ENCODE peak calls at places on chromosomes 11 and 22, in six cellular contexts. One of them, this sample, is unnamed.

GRCh38 chr11:8717876-8718753 is 35.5 kb downstream of the RPL27A start:
- DNase-seq in neural progenitor cell: no peak
- DNase-seq in tibial artery: peak; percentile 86
- DNase-seq in DND-41: no peak
- DNase-seq in colonic mucosa: no peak
- DNase-seq in Panc1: no peak
- DNase-seq in this sample: no peak

GRCh38 chr11:118230088-118230487 is 5.3 kb upstream of the JAML start:
- DNase-seq in neural progenitor cell: no peak
- DNase-seq in Panc1: no peak
- DNase-seq in colonic mucosa: no peak
- DNase-seq in DND-41: no peak
- DNase-seq in tibial artery: no peak
- DNase-seq in this sample: peak; percentile 22

GRCh38 chr11:22554221-22554620 is 71.4 kb downstream of the FANCF start:
- DNase-seq in DND-41: no peak
- DNase-seq in Panc1: no peak
- DNase-seq in tibial artery: no peak
- DNase-seq in neural progenitor cell: no peak
- DNase-seq in colonic mucosa: no peak
- DNase-seq in this sample: no peak

GRCh38 chr22:35785181-35785923 is 67.7 kb downstream of the APOL5 start:
- DNase-seq in neural progenitor cell: no peak
- DNase-seq in Panc1: no peak
- DNase-seq in colonic mucosa: no peak
- DNase-seq in tibial artery: no peak
- DNase-seq in DND-41: no peak
- DNase-seq in this sample: no peak

GRCh38 chr11:89184021-89184420 is 6.3 kb downstream of the TYR start:
- DNase-seq in colonic mucosa: no peak
- DNase-seq in DND-41: no peak
- DNase-seq in neural progenitor cell: no peak
- DNase-seq in tibial artery: no peak
- DNase-seq in Panc1: no peak
- DNase-seq in this sample: no peak

GRCh38 chr11:47545298-47545697 is 7.6 kb downstream of the CELF1 start:
- DNase-seq in colonic mucosa: no peak
- DNase-seq in Panc1: no peak
- DNase-seq in neural progenitor cell: no peak
- DNase-seq in tibial artery: no peak
- DNase-seq in DND-41: no peak
- DNase-seq in this sample: no peak

GRCh38 chr11:134228625-134229024 is 4.2 kb downstream of the VPS26B start:
- DNase-seq in Panc1: no peak
- DNase-seq in neural progenitor cell: no peak
- DNase-seq in DND-41: peak; percentile 50
- DNase-seq in tibial artery: no peak
- DNase-seq in colonic mucosa: no peak
- DNase-seq in this sample: no peak

GRCh38 chr11:70471254-70471653 is 72.9 kb downstream of the CTTN start:
- DNase-seq in tibial artery: no peak
- DNase-seq in colonic mucosa: no peak
- DNase-seq in neural progenitor cell: peak; percentile 78
- DNase-seq in DND-41: peak; percentile 11
- DNase-seq in Panc1: no peak
- DNase-seq in this sample: no peak

GRCh38 chr22:46587492-46588278 is 32.5 kb upstream of the GRAMD4 start:
- DNase-seq in colonic mucosa: peak; percentile 82
- DNase-seq in neural progenitor cell: no peak
- DNase-seq in Panc1: no peak
- DNase-seq in tibial artery: peak; percentile 75
- DNase-seq in DND-41: no peak
- DNase-seq in this sample: no peak

GRCh38 chr22:29202231-29203192 is 3.2 kb upstream of the EMID1 start:
- DNase-seq in DND-41: peak; percentile 96
- DNase-seq in tibial artery: no peak
- DNase-seq in colonic mucosa: peak; percentile 58
- DNase-seq in Panc1: no peak
- DNase-seq in neural progenitor cell: peak; percentile 65
- DNase-seq in this sample: peak; percentile 17

GRCh38 chr22:36028646-36029405 is at the start of gene RBFOX2:
- DNase-seq in colonic mucosa: peak; percentile 98
- DNase-seq in Panc1: peak; percentile 67
- DNase-seq in neural progenitor cell: peak; percentile 98
- DNase-seq in DND-41: peak; percentile 80
- DNase-seq in tibial artery: peak; percentile 98
- DNase-seq in this sample: peak; percentile 47

GRCh38 chr22:22460635-22461034 is 47.9 kb downstream of the ZNF280B start:
- DNase-seq in Panc1: no peak
- DNase-seq in neural progenitor cell: peak; percentile 17
- DNase-seq in colonic mucosa: no peak
- DNase-seq in tibial artery: no peak
- DNase-seq in DND-41: no peak
- DNase-seq in this sample: no peak

GRCh38 chr11:123405123-123405592 is 24.9 kb upstream of the GRAMD1B start:
- DNase-seq in tibial artery: no peak
- DNase-seq in Panc1: no peak
- DNase-seq in colonic mucosa: no peak
- DNase-seq in DND-41: no peak
- DNase-seq in neural progenitor cell: no peak
- DNase-seq in this sample: no peak

GRCh38 chr22:43637861-43638260 is 174.2 kb downstream of the EFCAB6 start:
- DNase-seq in Panc1: no peak
- DNase-seq in colonic mucosa: no peak
- DNase-seq in neural progenitor cell: no peak
- DNase-seq in DND-41: no peak
- DNase-seq in tibial artery: no peak
- DNase-seq in this sample: no peak

GRCh38 chr22:46956498-46957215 is 194.2 kb downstream of the TBC1D22A start:
- DNase-seq in tibial artery: no peak
- DNase-seq in neural progenitor cell: no peak
- DNase-seq in Panc1: no peak
- DNase-seq in DND-41: no peak
- DNase-seq in colonic mucosa: no peak
- DNase-seq in this sample: no peak

GRCh38 chr11:15826826-15827225 is 529.5 kb downstream of the SOX6 start:
- DNase-seq in neural progenitor cell: peak; percentile 86
- DNase-seq in DND-41: peak; percentile 46
- DNase-seq in tibial artery: no peak
- DNase-seq in Panc1: no peak
- DNase-seq in colonic mucosa: peak; percentile 59
- DNase-seq in this sample: no peak

GRCh38 chr11:2884424-2884815 is 1.2 kb downstream of the CDKN1C start:
- DNase-seq in DND-41: no peak
- DNase-seq in Panc1: no peak
- DNase-seq in neural progenitor cell: peak; percentile 79
- DNase-seq in tibial artery: peak; percentile 82
- DNase-seq in colonic mucosa: no peak
- DNase-seq in this sample: no peak

GRCh38 chr11:122367809-122368231 is 251.8 kb upstream of the BLID start:
- DNase-seq in neural progenitor cell: peak; percentile 8
- DNase-seq in Panc1: no peak
- DNase-seq in tibial artery: no peak
- DNase-seq in DND-41: no peak
- DNase-seq in colonic mucosa: no peak
- DNase-seq in this sample: no peak

GRCh38 chr22:33296941-33297340 is 238.8 kb upstream of the SYN3 start:
- DNase-seq in tibial artery: peak; percentile 23
- DNase-seq in Panc1: no peak
- DNase-seq in DND-41: no peak
- DNase-seq in colonic mucosa: no peak
- DNase-seq in neural progenitor cell: no peak
- DNase-seq in this sample: no peak

GRCh38 chr11:123543796-123544195 is 110.6 kb downstream of the SCN3B start:
- DNase-seq in DND-41: no peak
- DNase-seq in tibial artery: no peak
- DNase-seq in neural progenitor cell: no peak
- DNase-seq in colonic mucosa: no peak
- DNase-seq in Panc1: no peak
- DNase-seq in this sample: no peak

GRCh38 chr11:662689-663274 is 25.7 kb downstream of the DRD4 start:
- DNase-seq in neural progenitor cell: peak; percentile 65
- DNase-seq in Panc1: peak; percentile 33
- DNase-seq in colonic mucosa: peak; percentile 73
- DNase-seq in tibial artery: no peak
- DNase-seq in DND-41: no peak
- DNase-seq in this sample: peak; percentile 17

GRCh38 chr11:10658621-10659338 is 34.8 kb downstream of the IRAG1 start:
- DNase-seq in colonic mucosa: no peak
- DNase-seq in Panc1: no peak
- DNase-seq in neural progenitor cell: no peak
- DNase-seq in tibial artery: no peak
- DNase-seq in DND-41: no peak
- DNase-seq in this sample: no peak
- H3K27ac ChIP-seq in colonic mucosa: peak overlapping the region; percentile 48
- H3K27ac ChIP-seq in Panc1: peak overlapping the region; percentile 74
- H3K27ac ChIP-seq in neural progenitor cell: no peak overlapping the region
- H3K27ac ChIP-seq in tibial artery: peak overlapping the region; percentile 89
- H3K27ac ChIP-seq in DND-41: no peak overlapping the region
- H3K27ac ChIP-seq in this sample: no peak overlapping the region

GRCh38 chr22:48705159-48705916 is 1122.3 kb downstream of the BRD1 start:
- DNase-seq in tibial artery: peak; percentile 41
- DNase-seq in DND-41: no peak
- DNase-seq in Panc1: no peak
- DNase-seq in colonic mucosa: no peak
- DNase-seq in neural progenitor cell: peak; percentile 45
- DNase-seq in this sample: no peak
- H3K9me3 ChIP-seq in tibial artery: no peaks in the 10 kb centered on the region
- H3K9me3 ChIP-seq in DND-41: no peaks in the 10 kb centered on the region
- H3K9me3 ChIP-seq in Panc1: no peaks in the 10 kb centered on the region
- H3K9me3 ChIP-seq in colonic mucosa: no peaks in the 10 kb centered on the region
- H3K9me3 ChIP-seq in neural progenitor cell: no peaks in the 10 kb centered on the region
- H3K9me3 ChIP-seq in this sample: no peaks in the 10 kb centered on the region

GRCh38 chr11:65013692-65014145 is 241 bp upstream of the ARL2 start:
- DNase-seq in DND-41: peak; percentile 94
- DNase-seq in colonic mucosa: peak; percentile 91
- DNase-seq in neural progenitor cell: peak; percentile 98
- DNase-seq in Panc1: no peak
- DNase-seq in tibial artery: peak; percentile 95
- DNase-seq in this sample: peak; percentile 73

GRCh38 chr11:65019824-65020223 is 5.9 kb downstream of the ARL2 start:
- DNase-seq in DND-41: no peak
- DNase-seq in neural progenitor cell: no peak
- DNase-seq in Panc1: no peak
- DNase-seq in tibial artery: no peak
- DNase-seq in colonic mucosa: no peak
- DNase-seq in this sample: no peak

GRCh38 chr11:65017927-65018326 is 4.0 kb downstream of the ARL2 start:
- DNase-seq in colonic mucosa: no peak
- DNase-seq in neural progenitor cell: no peak
- DNase-seq in DND-41: no peak
- DNase-seq in Panc1: no peak
- DNase-seq in tibial artery: no peak
- DNase-seq in this sample: no peak

GRCh38 chr11:65014146-65014960 is at the start of gene ARL2:
- DNase-seq in colonic mucosa: no peak
- DNase-seq in Panc1: no peak
- DNase-seq in neural progenitor cell: no peak
- DNase-seq in tibial artery: no peak
- DNase-seq in DND-41: peak; percentile 39
- DNase-seq in this sample: peak; percentile 10

DNA sequence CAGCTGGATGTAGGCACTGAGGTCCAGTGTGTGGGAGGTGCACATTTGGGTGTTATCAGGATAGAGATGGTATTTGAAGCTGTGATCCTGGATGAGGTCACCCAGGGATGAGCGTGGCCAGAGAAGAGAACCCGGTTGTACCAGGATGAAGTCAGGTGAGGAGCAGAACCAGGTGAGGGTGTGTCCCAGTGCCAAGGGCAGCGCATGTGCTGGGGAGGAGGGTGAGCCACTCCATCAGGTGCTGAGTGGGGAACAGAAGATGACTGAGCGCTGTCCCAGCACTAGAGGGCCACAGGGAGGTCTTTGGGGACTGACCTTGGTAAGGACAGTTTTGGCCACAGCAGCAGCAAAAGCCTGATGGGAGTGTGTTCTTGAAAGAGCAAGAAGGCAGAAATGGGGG is 2.7 kb downstream of the ARL2 start:
- DNase-seq in DND-41: no peak
- DNase-seq in colonic mucosa: no peak
- DNase-seq in tibial artery: no peak
- DNase-seq in Panc1: no peak
- DNase-seq in neural progenitor cell: no peak
- DNase-seq in this sample: no peak
- TF ChIP-seq CTCF in DND-41: no peak
- TF ChIP-seq CTCF in colonic mucosa: no peak
- TF ChIP-seq CTCF in tibial artery: no peak
- TF ChIP-seq CTCF in Panc1: no peak
- TF ChIP-seq CTCF in neural progenitor cell: no peak
- TF ChIP-seq CTCF in this sample: no peak

GRCh38 chr11:110710520-110711381 is 1.5 kb downstream of the ARHGAP20 start:
- DNase-seq in colonic mucosa: peak; percentile 34
- DNase-seq in DND-41: no peak
- DNase-seq in Panc1: no peak
- DNase-seq in neural progenitor cell: peak; percentile 58
- DNase-seq in tibial artery: peak; percentile 73
- DNase-seq in this sample: no peak
- H3K27ac ChIP-seq in colonic mucosa: no peak overlapping the region
- H3K27ac ChIP-seq in DND-41: no peak overlapping the region
- H3K27ac ChIP-seq in Panc1: no peak overlapping the region
- H3K27ac ChIP-seq in neural progenitor cell: no peak overlapping the region
- H3K27ac ChIP-seq in tibial artery: peak overlapping the region; percentile 68
- H3K27ac ChIP-seq in this sample: no peak overlapping the region

GRCh38 chr22:48080304-48081165 is 1318.1 kb downstream of the TBC1D22A start:
- DNase-seq in Panc1: no peak
- DNase-seq in neural progenitor cell: no peak
- DNase-seq in colonic mucosa: no peak
- DNase-seq in DND-41: no peak
- DNase-seq in tibial artery: no peak
- DNase-seq in this sample: no peak
- H3K9me3 ChIP-seq in Panc1: no peaks in the 10 kb centered on the region
- H3K9me3 ChIP-seq in neural progenitor cell: no peaks in the 10 kb centered on the region
- H3K9me3 ChIP-seq in colonic mucosa: no peaks in the 10 kb centered on the region
- H3K9me3 ChIP-seq in DND-41: no peaks in the 10 kb centered on the region
- H3K9me3 ChIP-seq in tibial artery: no peaks in the 10 kb centered on the region
- H3K9me3 ChIP-seq in this sample: no peaks in the 10 kb centered on the region

DNA sequence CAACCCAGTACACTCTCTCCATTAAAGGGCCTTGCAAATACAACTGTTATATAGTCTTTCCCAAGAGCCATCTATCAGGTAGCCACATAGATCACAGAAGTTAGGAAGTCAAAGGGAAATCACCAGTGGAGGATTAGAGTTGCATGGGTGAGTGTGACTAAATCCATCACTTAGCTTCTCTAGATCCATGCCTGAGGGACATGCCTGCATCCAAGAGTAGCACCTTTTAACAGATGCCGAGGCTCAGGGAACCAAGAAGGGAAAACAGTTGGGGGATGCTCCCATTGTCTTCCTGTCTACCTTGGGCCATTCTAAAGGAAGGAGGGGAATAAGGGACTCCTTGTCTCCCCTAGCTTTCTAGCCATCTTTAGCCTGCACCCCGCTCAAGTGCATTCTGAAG is 77.9 kb downstream of the XRRA1 start:
- DNase-seq in neural progenitor cell: no peak
- DNase-seq in Panc1: no peak
- DNase-seq in DND-41: no peak
- DNase-seq in colonic mucosa: no peak
- DNase-seq in tibial artery: no peak
- DNase-seq in this sample: no peak
- TF ChIP-seq CTCF in neural progenitor cell: no peak
- TF ChIP-seq CTCF in Panc1: no peak
- TF ChIP-seq CTCF in DND-41: no peak
- TF ChIP-seq CTCF in colonic mucosa: no peak
- TF ChIP-seq CTCF in tibial artery: no peak
- TF ChIP-seq CTCF in this sample: no peak